ENCODE peak calls at places on chromosomes 13 and 19, in four cellular contexts. F, C, R and E are unnamed samples. For H3K27me3 and H3K4me1, the result is how much of the 10 kb centered on the place peaks cover.

GRCh38 chr19:51514866-51515481 is 13.4 kb upstream of the SIGLEC12 start:
- DNase-seq in F (no peak), C (peak), R (no peak), E (peak)

GRCh38 chr13:40433577-40433976 is 232.9 kb downstream of the FOXO1 start:
- DNase-seq in F (no peak), C (no peak), R (no peak), E (no peak)

GRCh38 chr19:45825917-45826893 is 11.1 kb upstream of the RSPH6A start:
- DNase-seq in F (no peak), C (no peak), R (no peak), E (no peak)

GRCh38 chr13:50493683-50494082 is 349.8 kb downstream of the DLEU7 start:
- DNase-seq in F (no peak), C (no peak), R (no peak), E (no peak)

GRCh38 chr19:50568321-50569022 is at the start of gene LRRC4B:
- DNase-seq in F (peak), C (no peak), R (peak), E (peak)

GRCh38 chr19:24054044-24054935 is 32.7 kb upstream of the ZNF254 start:
- DNase-seq in F (no peak), C (peak), R (no peak), E (no peak)

GRCh38 chr13:50125556-50126377 is 110.5 kb downstream of the KCNRG start:
- DNase-seq in F (peak), C (peak), R (peak), E (peak)

GRCh38 chr13:72648513-72649065 is 78.8 kb downstream of the MZT1 start:
- DNase-seq in F (no peak), C (no peak), R (no peak), E (peak)

GRCh38 chr13:94300401-94300800 is 179.1 kb downstream of the DCT start:
- DNase-seq in F (no peak), C (no peak), R (no peak), E (peak)

GRCh38 chr13:108176685-108177274 is 38.6 kb downstream of the LIG4 start:
- DNase-seq in F (no peak), C (peak), R (peak), E (peak)

GRCh38 chr13:111371211-111371610 is 50.8 kb downstream of the TEX29 start:
- DNase-seq in F (no peak), C (peak), R (no peak), E (no peak)
- H3K27me3 ChIP-seq in F (under half), C (under half), R (under half), E (under half)

GRCh38 chr13:24279706-24280105 is 29.7 kb upstream of the C1QTNF9 start:
- DNase-seq in F (no peak), C (no peak), R (no peak), E (no peak)
- H3K4me1 ChIP-seq in F (under half), C (under half), R (under half), E (under half)

DNA sequence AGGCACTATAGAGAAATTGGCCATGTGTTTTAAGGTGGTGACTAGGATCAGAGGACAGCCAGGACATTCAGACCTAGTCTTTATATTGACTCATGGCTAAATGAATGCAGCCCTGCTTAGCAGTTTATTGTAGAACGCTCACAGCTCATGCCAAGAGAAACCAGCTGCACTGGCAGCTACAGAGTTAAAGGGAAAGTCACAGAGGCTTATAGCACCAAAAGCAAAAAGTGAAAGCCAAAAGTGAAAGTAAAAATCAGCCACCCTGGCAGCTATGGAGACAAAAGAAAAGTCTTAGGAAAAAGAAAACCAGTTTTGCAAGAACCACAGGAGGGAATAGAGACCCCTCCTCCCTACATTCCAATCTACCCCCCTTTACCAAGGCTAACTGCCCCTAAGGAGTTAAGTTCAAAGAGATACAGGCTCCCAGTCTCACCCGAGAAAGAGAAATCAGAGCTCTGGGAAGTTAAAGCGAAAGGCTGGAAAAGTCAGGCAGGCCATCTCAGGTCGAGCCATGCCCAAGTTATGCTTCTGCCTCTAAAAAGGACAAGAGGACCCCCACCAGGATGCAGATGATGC is 99.0 kb downstream of the ZNF429 start:
- DNase-seq in F (no peak), C (peak), R (peak), E (peak)
- H4K5ac ChIP-seq in F (no peak), C (no peak), R (peak), E (no peak)

GRCh38 chr19:1069009-1069779 is 2.2 kb downstream of the ARHGAP45 start:
- DNase-seq in F (no peak), C (no peak), R (no peak), E (no peak)
- H3K27me3 ChIP-seq in F (under half), C (under half), R (under half), E (under half)

GRCh38 chr19:55258828-55259539 is at the start of gene PPP6R1:
- DNase-seq in F (peak), C (peak), R (peak), E (peak)
- H3K4me1 ChIP-seq in F (under half), C (under half), R (under half), E (under half)

GRCh38 chr13:91598655-91599054 is 200.2 kb downstream of the GPC5 start:
- DNase-seq in F (no peak), C (no peak), R (no peak), E (no peak)

GRCh38 chr13:91596832-91597231 is 198.4 kb downstream of the GPC5 start:
- DNase-seq in F (no peak), C (no peak), R (no peak), E (no peak)

GRCh38 chr13:91601807-91602206 is 203.4 kb downstream of the GPC5 start:
- DNase-seq in F (no peak), C (no peak), R (no peak), E (no peak)

GRCh38 chr13:91595677-91596076 is 197.3 kb downstream of the GPC5 start:
- DNase-seq in F (no peak), C (no peak), R (no peak), E (no peak)

DNA sequence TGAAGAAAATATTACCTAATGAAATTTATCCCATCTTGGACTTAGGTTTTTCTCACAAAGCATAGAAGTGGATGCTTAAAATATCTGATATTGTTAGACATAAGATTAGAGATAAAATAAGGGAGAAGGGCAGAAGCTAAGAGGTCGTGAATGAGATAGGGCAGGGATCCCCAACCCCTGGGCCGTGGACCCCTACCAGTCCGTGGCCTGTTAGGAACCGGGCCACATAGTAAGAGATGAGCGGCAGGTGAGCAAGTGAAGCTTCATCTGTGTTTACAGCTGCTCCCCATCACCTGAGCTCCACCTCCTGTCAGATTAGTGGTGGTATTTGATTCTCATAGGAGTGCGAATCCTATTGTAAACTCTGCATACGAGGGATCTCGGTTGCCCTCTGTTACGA is 202.9 kb downstream of the GPC5 start:
- DNase-seq in F (no peak), C (no peak), R (no peak), E (no peak)
- H4K5ac ChIP-seq in F (no peak), C (no peak), R (no peak), E (no peak)